ENCODE peak calls at places on chromosomes 6 and 20, in eight cellular contexts. Y, W, H, L, N, V, Z and S are unnamed samples.

GRCh38 chr6:6605873-6606272 is 17.4 kb downstream of the LY86 start:
- DNase-seq in Y (no peak), H (no peak), N (no peak), V (no peak), W (no peak), L (no peak), Z (no peak), S (no peak)

GRCh38 chr6:112249489-112249888 is 4.9 kb downstream of the LAMA4 start:
- DNase-seq in V (no peak), Z (no peak), W (no peak), Y (peak; percentile 59), H (peak; percentile 76), L (no peak), N (no peak), S (peak; percentile 72)

GRCh38 chr6:35240838-35241801 is 18.4 kb upstream of the ZNF76 start:
- DNase-seq in V (peak; percentile 68), W (peak; percentile 87), L (peak; percentile 72), Z (peak; percentile 48), N (peak; percentile 74), H (peak; percentile 65), Y (peak; percentile 44), S (no peak)

GRCh38 chr6:16301511-16301910 is 63.1 kb downstream of the GMPR start:
- DNase-seq in H (no peak), N (no peak), V (no peak), Z (no peak), W (no peak), L (no peak), Y (no peak), S (no peak)

GRCh38 chr6:165686966-165687365 is 23.9 kb upstream of the PDE10A start:
- DNase-seq in V (no peak), L (no peak), Y (no peak), Z (no peak), N (no peak), H (no peak), W (no peak), S (no peak)

GRCh38 chr20:62878244-62879030 is 16.8 kb upstream of the TCFL5 start:
- DNase-seq in Z (no peak), N (no peak), W (no peak), H (no peak), L (no peak), Y (no peak), V (no peak), S (no peak)

GRCh38 chr20:58019850-58020625 is 208.4 kb downstream of the ANKRD60 start:
- DNase-seq in W (no peak), V (no peak), L (no peak), N (no peak), Y (no peak), Z (no peak), H (no peak), S (no peak)

GRCh38 chr20:45579184-45579583 is at the start of gene WFDC8:
- DNase-seq in Z (no peak), V (no peak), W (no peak), L (no peak), N (no peak), Y (no peak), H (no peak), S (no peak)

GRCh38 chr20:25738198-25738597 is 41.5 kb upstream of the ZNF337 start:
- DNase-seq in V (no peak), W (no peak), N (no peak), H (no peak), L (no peak), Z (no peak), Y (peak; percentile 36), S (peak; percentile 13)

GRCh38 chr6:2763345-2763841 is 1.8 kb upstream of the WRNIP1 start:
- DNase-seq in L (no peak), Z (no peak), W (no peak), H (no peak), V (no peak), N (no peak), Y (no peak), S (no peak)

GRCh38 chr6:164554700-164555479 is 754.5 kb downstream of the C6orf118 start:
- DNase-seq in L (no peak), V (no peak), H (no peak), W (no peak), Z (no peak), N (no peak), Y (no peak), S (no peak)

GRCh38 chr6:31128093-31128676 is 7.9 kb upstream of the CDSN start:
- DNase-seq in Z (peak; percentile 39), N (peak; percentile 57), V (peak; percentile 73), Y (peak; percentile 24), H (peak; percentile 47), L (peak; percentile 72), W (peak; percentile 81), S (no peak)

GRCh38 chr6:37636112-37636511 is 61.6 kb downstream of the MDGA1 start:
- DNase-seq in Z (no peak), V (no peak), L (no peak), Y (no peak), N (no peak), H (no peak), W (no peak), S (no peak)

DNA sequence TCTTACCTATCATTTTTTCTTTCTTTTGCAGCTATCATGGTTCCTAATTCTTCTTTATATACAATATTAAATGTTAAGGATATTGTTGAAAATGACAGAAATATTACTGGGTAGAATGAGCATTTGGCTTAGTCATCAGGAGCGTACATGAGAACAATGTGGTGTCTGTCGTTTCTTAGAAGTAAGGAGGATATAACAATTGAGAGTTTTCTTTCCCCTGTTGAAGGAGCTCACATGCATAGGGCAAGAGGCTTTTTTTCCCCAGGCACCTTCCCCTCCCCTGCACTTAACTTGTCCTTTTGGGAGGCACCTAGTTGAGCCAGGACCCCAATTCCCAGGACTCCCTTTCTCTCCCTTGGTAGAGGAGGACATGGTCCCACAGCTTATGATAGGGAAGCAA is 25.0 kb downstream of the MC3R start:
- DNase-seq in H (no peak), Z (no peak), Y (no peak), N (no peak), L (no peak), W (no peak), V (no peak), S (no peak)
- H3K9me3 ChIP-seq in H (no peaks in the 10 kb centered on the region), Z (no peaks in the 10 kb centered on the region), Y (peaks cover 10% of the 10 kb centered on the region), N (peaks cover 13% of the 10 kb centered on the region), L (peaks cover 14% of the 10 kb centered on the region), W (no peaks in the 10 kb centered on the region), V (no peaks in the 10 kb centered on the region), S (peaks cover 9% of the 10 kb centered on the region)

DNA sequence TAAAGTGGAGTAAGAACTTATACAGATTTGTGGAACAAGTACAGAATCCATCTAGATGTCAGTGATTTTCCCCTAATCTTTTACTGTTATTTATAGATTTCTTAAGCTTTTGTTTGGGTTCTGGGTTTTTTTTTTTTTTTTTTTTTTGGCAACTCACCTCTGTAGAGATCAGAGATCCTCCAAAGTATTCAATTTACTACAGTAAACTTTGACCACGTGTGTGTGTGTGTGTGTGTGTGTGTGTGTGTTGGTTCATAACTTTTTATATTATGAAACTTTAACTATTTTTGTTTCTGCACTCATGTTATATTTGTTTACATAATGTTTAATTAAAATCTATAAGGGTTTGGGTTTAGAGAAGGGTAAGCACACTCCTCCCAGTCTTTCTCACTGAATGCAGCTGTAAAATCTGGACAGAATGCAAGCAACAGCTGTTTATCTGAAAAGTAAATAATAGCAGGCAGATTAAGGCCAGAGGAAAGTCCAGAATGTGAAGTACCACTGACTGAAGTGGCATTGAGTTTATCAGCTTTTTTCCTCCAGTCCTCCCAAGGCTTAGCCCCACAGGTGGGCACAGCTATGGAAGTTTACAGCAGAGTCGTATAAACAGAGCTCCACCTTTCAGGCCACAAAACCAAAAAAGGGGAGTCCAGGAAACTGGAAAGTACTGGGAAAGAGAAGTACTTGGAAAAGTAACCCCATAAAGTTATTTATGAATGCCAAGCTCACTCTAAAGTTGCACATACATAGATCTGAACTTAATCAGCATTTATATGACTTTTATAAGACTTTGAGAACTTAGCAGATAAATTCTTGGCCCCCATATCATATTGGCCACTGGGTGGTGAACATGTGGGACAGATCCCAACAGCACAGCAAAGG is 43.0 kb upstream of the CD2AP start:
- DNase-seq in V (no peak), Z (no peak), L (no peak), Y (no peak), N (no peak), H (no peak), W (peak; percentile 16), S (no peak)
- H3K4me2 ChIP-seq in V (no peak overlapping the region), Z (no peak overlapping the region), L (no peak overlapping the region), Y (no peak overlapping the region), N (no peak overlapping the region), H (no peak overlapping the region), W (peak overlapping the region; percentile 35), S (no peak overlapping the region)

GRCh38 chr6:122494665-122495272 is 23.2 kb upstream of the SERINC1 start:
- DNase-seq in Z (no peak), Y (no peak), L (no peak), H (no peak), V (no peak), N (no peak), W (no peak), S (no peak)

GRCh38 chr6:122501475-122501874 is 29.9 kb upstream of the SERINC1 start:
- DNase-seq in V (no peak), Y (no peak), W (no peak), H (no peak), N (no peak), Z (no peak), L (no peak), S (no peak)

GRCh38 chr6:122491915-122492537 is 20.4 kb upstream of the SERINC1 start:
- DNase-seq in H (peak; percentile 78), Y (peak; percentile 67), W (peak; percentile 73), L (peak; percentile 74), N (peak; percentile 53), V (peak; percentile 63), Z (peak; percentile 63), S (peak; percentile 39)

DNA sequence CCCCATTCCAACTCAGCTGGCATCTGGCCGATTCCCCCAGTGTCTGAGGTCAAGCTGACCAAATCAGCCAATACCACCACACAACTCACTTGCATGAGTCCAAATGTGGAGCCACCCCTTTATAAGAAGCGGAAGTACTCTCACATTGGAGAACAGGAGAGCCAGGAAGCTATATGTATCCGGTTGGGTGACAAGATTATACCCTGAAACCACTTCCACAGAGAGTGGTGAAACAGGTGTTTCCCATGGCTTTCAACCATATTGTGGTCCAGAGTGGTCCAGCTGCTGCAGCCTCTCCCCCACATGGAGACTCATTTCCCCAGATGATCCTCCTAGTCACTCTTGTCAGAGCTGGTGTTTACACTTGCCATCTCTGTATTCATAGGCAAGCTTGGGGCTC is 24.0 kb upstream of the SERINC1 start:
- DNase-seq in Y (no peak), W (no peak), H (no peak), V (no peak), L (peak; percentile 17), Z (no peak), N (no peak), S (no peak)
- H3K9me3 ChIP-seq in Y (no peaks in the 10 kb centered on the region), W (peaks cover 41% of the 10 kb centered on the region), H (no peaks in the 10 kb centered on the region), V (no peaks in the 10 kb centered on the region), L (peaks cover 2% of the 10 kb centered on the region), Z (no peaks in the 10 kb centered on the region), N (peaks cover 20% of the 10 kb centered on the region), S (no peaks in the 10 kb centered on the region)

DNA sequence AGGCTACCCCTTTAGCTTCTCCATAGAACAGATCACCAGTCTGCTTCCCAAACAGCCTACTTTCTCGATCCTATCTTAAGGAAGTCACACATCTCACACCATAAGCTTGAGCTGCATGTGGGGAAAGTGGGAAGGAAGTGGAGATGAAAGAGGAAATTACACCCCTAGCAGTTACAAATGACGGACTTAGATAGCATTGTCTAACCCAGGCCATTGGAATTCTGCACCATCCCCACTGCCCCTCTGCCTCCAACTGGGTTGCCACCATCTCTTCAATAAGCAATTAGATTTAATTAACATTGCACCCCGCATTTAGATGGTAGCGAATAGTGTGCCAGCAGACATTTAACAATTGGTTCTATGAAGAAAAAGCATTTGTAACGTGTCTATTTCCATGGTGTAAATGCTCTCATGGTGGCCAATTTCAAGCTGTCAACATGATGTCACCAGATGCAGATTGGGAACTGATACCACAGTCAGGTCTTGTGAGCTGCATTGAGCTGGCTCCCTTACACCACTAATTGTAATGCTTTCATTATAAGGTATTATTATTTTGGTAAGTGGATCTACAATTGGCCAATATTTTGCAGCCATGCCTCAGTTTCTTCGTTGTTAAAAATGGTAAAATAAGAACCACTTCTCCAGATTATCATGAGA is 124.7 kb downstream of the CD24 start:
- DNase-seq in H (no peak), N (no peak), Y (no peak), L (no peak), V (no peak), W (no peak), Z (no peak), S (no peak)
- H3K4me2 ChIP-seq in H (no peak overlapping the region), N (no peak overlapping the region), Y (no peak overlapping the region), L (no peak overlapping the region), V (no peak overlapping the region), W (no peak overlapping the region), Z (no peak overlapping the region), S (no peak overlapping the region)